ENCODE peak calls at places on chromosomes 5 and 9, in ten cellular contexts. L is psoas muscle, E is activated B cell treated with CpG ODN at 0.5 μM for 24 hours, R is astrocyte, X is lower lobe of right lung, C is mucosa of descending colon, K is A549, T is fibroblast of pulmonary artery, I is AG09309, U is tibial artery. Y is an unnamed sample.

GRCh38 chr9:99184073-99184426 is 37.7 kb downstream of the ALG2 start:
- DNase-seq in L (peak), E (no peak), R (no peak), X (peak), C (peak), K (no peak), T (no peak), I (no peak), U (peak), Y (no peak)

GRCh38 chr9:137012694-137013570 is 15.1 kb downstream of the ABCA2 start:
- DNase-seq in L (no peak), E (no peak), R (no peak), X (no peak), C (no peak), K (no peak), T (no peak), I (no peak), U (no peak), Y (no peak)

GRCh38 chr9:6072442-6072841 is 57.0 kb upstream of the RANBP6 start:
- DNase-seq in L (no peak), E (no peak), R (no peak), X (no peak), C (no peak), K (no peak), T (no peak), I (no peak), U (no peak), Y (no peak)

GRCh38 chr9:116237456-116237855 is 83.9 kb downstream of the PAPPA start:
- DNase-seq in L (no peak), E (no peak), R (no peak), X (no peak), C (no peak), K (no peak), T (no peak), I (no peak), U (no peak), Y (no peak)

GRCh38 chr5:142720561-142721275 is 34.8 kb upstream of the FGF1 start:
- DNase-seq in L (no peak), E (no peak), R (peak), X (peak), C (peak), K (peak), T (peak), I (no peak), U (no peak), Y (no peak)

GRCh38 chr9:35649431-35650340 is 1.0 kb downstream of the SIT1 start:
- DNase-seq in L (no peak), E (no peak), R (peak), X (no peak), C (peak), K (no peak), T (peak), I (no peak), U (peak), Y (peak)

GRCh38 chr5:126490167-126490937 is 67.1 kb downstream of the GRAMD2B start:
- DNase-seq in L (no peak), E (no peak), R (no peak), X (no peak), C (no peak), K (no peak), T (no peak), I (no peak), U (no peak), Y (peak)

GRCh38 chr9:133074111-133074651 is 12.4 kb downstream of the CEL start:
- DNase-seq in L (no peak), E (no peak), R (peak), X (no peak), C (no peak), K (no peak), T (peak), I (peak), U (no peak), Y (peak)

GRCh38 chr5:87120518-87121314 is 147.0 kb upstream of the RASA1 start:
- DNase-seq in L (no peak), E (no peak), R (peak), X (no peak), C (no peak), K (peak), T (peak), I (peak), U (no peak), Y (peak)

GRCh38 chr5:176542596-176543427 is 5.6 kb upstream of the RNF44 start:
- DNase-seq in L (no peak), E (no peak), R (no peak), X (no peak), C (no peak), K (peak), T (no peak), I (no peak), U (no peak), Y (no peak)
- TF ChIP-seq CTCF in L (peak), E (no peak), R (no peak), X (no peak), C (no peak), K (peak), T (no peak), I (no peak), U (no peak), Y (no peak)

GRCh38 chr9:114046237-114046755 is 31.8 kb downstream of the AMBP start:
- DNase-seq in L (no peak), E (no peak), R (no peak), X (no peak), C (no peak), K (no peak), T (no peak), I (no peak), U (no peak), Y (no peak)

GRCh38 chr9:114048533-114049452 is 29.3 kb downstream of the AMBP start:
- DNase-seq in L (peak), E (no peak), R (no peak), X (no peak), C (no peak), K (no peak), T (no peak), I (no peak), U (peak), Y (no peak)

GRCh38 chr9:114049453-114050225 is 28.5 kb downstream of the AMBP start:
- DNase-seq in L (peak), E (no peak), R (no peak), X (no peak), C (no peak), K (no peak), T (no peak), I (no peak), U (peak), Y (no peak)

GRCh38 chr9:114046876-114047275 is 31.2 kb downstream of the AMBP start:
- DNase-seq in L (no peak), E (no peak), R (no peak), X (no peak), C (no peak), K (no peak), T (peak), I (peak), U (no peak), Y (no peak)

GRCh38 chr9:114047717-114048116 is 30.4 kb downstream of the AMBP start:
- DNase-seq in L (no peak), E (no peak), R (no peak), X (no peak), C (peak), K (peak), T (peak), I (no peak), U (peak), Y (peak)
- TF ChIP-seq CTCF in L (no peak), E (no peak), R (peak), X (peak), C (peak), K (no peak), T (peak), I (peak), U (no peak), Y (peak)

GRCh38 chr9:125146247-125146646 is 2.9 kb upstream of the SCAI start:
- DNase-seq in L (no peak), E (no peak), R (peak), X (no peak), C (no peak), K (no peak), T (peak), I (no peak), U (no peak), Y (peak)
- TF ChIP-seq CTCF in L (no peak), E (no peak), R (no peak), X (no peak), C (no peak), K (no peak), T (no peak), I (no peak), U (no peak), Y (no peak)

DNA sequence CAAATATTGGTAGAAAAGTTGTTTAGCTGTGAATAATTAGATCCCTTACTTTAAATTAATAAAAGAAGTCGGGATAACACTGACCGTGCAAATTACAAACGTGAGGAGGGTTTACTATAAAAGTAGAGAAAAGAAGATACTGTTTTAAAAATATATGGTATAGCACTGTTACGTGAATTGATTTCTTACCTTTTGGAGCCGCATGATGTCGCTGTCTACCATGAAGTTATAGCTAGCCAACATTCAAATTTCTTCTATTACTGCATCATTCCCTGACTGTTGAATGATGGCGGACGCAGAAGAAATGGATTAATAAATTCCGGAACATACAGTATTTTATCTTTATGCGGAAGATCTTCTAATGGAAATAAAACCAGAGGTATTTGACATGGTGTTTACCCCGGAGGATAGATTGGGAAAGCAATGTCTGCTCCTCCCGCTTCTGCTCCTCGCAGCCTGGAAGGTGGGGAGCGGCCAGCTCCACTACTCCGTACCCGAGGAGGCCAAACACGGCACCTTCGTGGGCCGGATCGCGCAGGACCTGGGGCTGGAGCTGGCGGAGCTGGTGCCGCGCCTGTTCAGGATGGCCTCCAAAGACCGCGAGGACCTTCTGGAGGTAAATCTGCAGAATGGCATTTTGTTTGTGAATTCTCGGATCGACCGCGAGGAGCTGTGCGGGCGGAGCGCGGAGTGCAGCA is at the start of gene PCDHA6:
- DNase-seq in L (no peak), E (no peak), R (no peak), X (no peak), C (no peak), K (no peak), T (peak), I (no peak), U (no peak), Y (no peak)
- TF ChIP-seq CTCF in L (no peak), E (no peak), R (no peak), X (no peak), C (no peak), K (no peak), T (no peak), I (peak), U (no peak), Y (no peak)

GRCh38 chr9:131391504-131391903 is 2.4 kb upstream of the PRRC2B start:
- DNase-seq in L (no peak), E (no peak), R (no peak), X (no peak), C (no peak), K (no peak), T (no peak), I (no peak), U (no peak), Y (no peak)

GRCh38 chr9:131395027-131395744 is 1.3 kb downstream of the PRRC2B start:
- DNase-seq in L (no peak), E (peak), R (no peak), X (peak), C (peak), K (no peak), T (no peak), I (no peak), U (no peak), Y (peak)

GRCh38 chr9:131395745-131396479 is 2.0 kb downstream of the PRRC2B start:
- DNase-seq in L (no peak), E (no peak), R (no peak), X (no peak), C (no peak), K (no peak), T (no peak), I (no peak), U (no peak), Y (no peak)

GRCh38 chr9:131394464-131395026 is 659 bp downstream of the PRRC2B start:
- DNase-seq in L (peak), E (peak), R (no peak), X (peak), C (peak), K (no peak), T (peak), I (no peak), U (peak), Y (peak)

GRCh38 chr9:131393622-131394463 is at the start of gene PRRC2B:
- DNase-seq in L (peak), E (peak), R (no peak), X (peak), C (peak), K (peak), T (peak), I (no peak), U (peak), Y (peak)
- TF ChIP-seq CTCF in L (peak), E (no peak), R (no peak), X (peak), C (peak), K (peak), T (no peak), I (peak), U (peak), Y (peak)

DNA sequence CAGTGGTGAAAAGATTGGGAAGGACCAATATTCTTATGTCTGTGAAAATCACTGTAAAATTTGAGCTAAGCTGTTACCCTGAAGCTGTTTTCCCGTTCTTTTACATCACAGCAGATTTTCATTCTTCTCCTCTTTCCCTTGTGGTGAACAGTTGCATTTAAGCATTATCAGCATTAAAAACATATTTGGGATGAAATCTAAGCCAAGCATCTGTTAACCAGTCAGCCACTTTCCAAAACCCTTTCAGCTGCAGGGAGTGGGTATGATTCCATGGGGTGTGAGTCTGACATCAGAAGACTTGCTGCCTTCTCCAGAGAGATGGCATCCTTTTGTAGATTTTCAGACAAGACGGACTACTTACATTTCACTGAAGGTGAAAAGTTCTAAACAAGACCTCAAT is 97.2 kb downstream of the TRIO start:
- DNase-seq in L (no peak), E (no peak), R (peak), X (no peak), C (no peak), K (no peak), T (peak), I (peak), U (no peak), Y (peak)
- TF ChIP-seq CTCF in L (no peak), E (no peak), R (no peak), X (no peak), C (no peak), K (no peak), T (no peak), I (no peak), U (no peak), Y (peak)

GRCh38 chr9:109859447-109859846 is 79.4 kb downstream of the PALM2AKAP2 start:
- DNase-seq in L (no peak), E (no peak), R (no peak), X (no peak), C (no peak), K (no peak), T (no peak), I (no peak), U (no peak), Y (no peak)
- TF ChIP-seq CTCF in L (peak), E (no peak), R (peak), X (no peak), C (no peak), K (no peak), T (peak), I (peak), U (no peak), Y (peak)